ENCODE peak calls at places on chromosomes 3 and 15, in nine cellular contexts. S is CD8-positive, alpha-beta memory T cell; I is neural crest cell; C is HTR-8/SVneo; P is fibroblast of pulmonary artery; G is stimulated activated naive B cell treated with anti-CD40 and anti-IgM and Interleukin-4, amounts not matched to agents 10 μg/mL and 1 μg/mL and 100 μg/mL, for 72 hours; M is right lobe of liver; D is HuH-7; A is GM12865. U is an unnamed sample.

GRCh38 chr3:47323431-47324277 is 40.9 kb downstream of the KLHL18 start:
- DNase-seq in S (no peak), I (no peak), C (no peak), P (peak; percentile 18), G (no peak), M (no peak), D (no peak), A (no peak), U (peak; percentile 13)

GRCh38 chr3:2856062-2856792 is 253.9 kb downstream of the IL5RA start:
- DNase-seq in S (no peak), I (no peak), C (no peak), P (no peak), G (no peak), M (no peak), D (no peak), A (peak; percentile 30), U (no peak)

GRCh38 chr3:11138371-11138770 is 15.9 kb upstream of the HRH1 start:
- DNase-seq in S (no peak), I (no peak), C (no peak), P (no peak), G (no peak), M (no peak), D (no peak), A (no peak), U (no peak)

GRCh38 chr15:41972341-41973237 is at the start of gene EHD4:
- DNase-seq in S (peak; percentile 88), I (peak; percentile 89), C (peak; percentile 97), P (peak; percentile 99), G (peak; percentile 96), M (peak; percentile 99), D (peak; percentile 96), A (peak; percentile 99), U (peak; percentile 100)

GRCh38 chr15:77104155-77104554 is 33.2 kb upstream of the TSPAN3 start:
- DNase-seq in S (no peak), I (no peak), C (no peak), P (peak; percentile 65), G (no peak), M (no peak), D (no peak), A (no peak), U (no peak)

GRCh38 chr3:5014431-5014830 is 35.2 kb downstream of the BHLHE40 start:
- DNase-seq in S (no peak), I (no peak), C (no peak), P (no peak), G (no peak), M (no peak), D (no peak), A (no peak), U (no peak)

GRCh38 chr3:121703973-121704372 is 43.3 kb upstream of the HCLS1 start:
- DNase-seq in S (no peak), I (no peak), C (no peak), P (no peak), G (no peak), M (no peak), D (no peak), A (no peak), U (no peak)

GRCh38 chr3:81643721-81644120 is 117.7 kb downstream of the GBE1 start:
- DNase-seq in S (no peak), I (no peak), C (peak; percentile 10), P (peak; percentile 59), G (no peak), M (no peak), D (no peak), A (peak; percentile 11), U (peak; percentile 19)

GRCh38 chr3:38573606-38574005 is 75.9 kb downstream of the SCN5A start:
- DNase-seq in S (no peak), I (no peak), C (no peak), P (no peak), G (no peak), M (no peak), D (no peak), A (no peak), U (no peak)

GRCh38 chr3:12963869-12964712 is 109.1 kb downstream of the IQSEC1 start:
- DNase-seq in S (no peak), I (no peak), C (no peak), P (peak; percentile 51), G (no peak), M (no peak), D (no peak), A (no peak), U (no peak)

GRCh38 chr15:73750951-73751350 is 2.2 kb downstream of the INSYN1 start:
- DNase-seq in S (no peak), I (no peak), C (no peak), P (no peak), G (no peak), M (no peak), D (no peak), A (no peak), U (no peak)